ENCODE peak calls at places on chromosomes 12 and 14, in ten cellular contexts. N is astrocyte of the spinal cord, L is kidney, M is transverse colon, Z is heart left ventricle, P is spleen, G is BJ, O is WTC11, U is fibroblast of mammary gland, R is endothelial cell. E is an unnamed sample.

GRCh38 chr12:132638541-132639408 is 20.2 kb downstream of the P2RX2 start:
- DNase-seq in O (peak), L (no peak), G (peak), P (peak), M (no peak), N (peak), R (peak), U (peak), Z (no peak), E (peak)

GRCh38 chr12:24066865-24067264 is 117.4 kb upstream of the SOX5 start:
- DNase-seq in M (no peak), P (no peak), L (no peak), G (peak), N (peak), O (no peak), R (no peak), Z (no peak), U (peak), E (peak)

GRCh38 chr12:106302401-106303201 is at the start of gene TCP11L2:
- DNase-seq in U (peak), Z (peak), L (peak), R (peak), M (peak), P (peak), N (peak), O (peak), G (no peak), E (no peak)

GRCh38 chr14:46290706-46291105 is 360.9 kb downstream of the RPL10L start:
- DNase-seq in R (no peak), G (no peak), M (no peak), U (no peak), L (no peak), Z (no peak), P (no peak), O (no peak), N (no peak), E (no peak)

GRCh38 chr12:107329569-107330324 is 236.4 kb upstream of the CRY1 start:
- DNase-seq in U (peak), G (no peak), P (no peak), R (no peak), M (no peak), L (no peak), O (no peak), Z (no peak), N (peak), E (no peak)

GRCh38 chr12:23049180-23049579 is 424.2 kb downstream of the ETNK1 start:
- DNase-seq in M (no peak), N (peak), O (no peak), Z (no peak), R (no peak), P (no peak), U (peak), L (no peak), G (no peak), E (no peak)

GRCh38 chr12:66195242-66195641 is 6.2 kb downstream of the IRAK3 start:
- DNase-seq in U (no peak), M (no peak), R (no peak), L (no peak), O (no peak), Z (no peak), P (no peak), N (no peak), G (no peak), E (no peak)

GRCh38 chr12:3559601-3560294 is 68.7 kb downstream of the PRMT8 start:
- DNase-seq in L (no peak), Z (no peak), N (no peak), M (no peak), R (no peak), P (no peak), U (no peak), O (no peak), G (no peak), E (no peak)

GRCh38 chr12:1929985-1930815 is 11.7 kb upstream of the CACNA2D4 start:
- DNase-seq in U (no peak), M (no peak), N (no peak), O (no peak), P (peak), G (no peak), L (no peak), R (no peak), Z (no peak), E (no peak)

GRCh38 chr14:54610051-54610977 is 43.4 kb downstream of the SAMD4A start:
- DNase-seq in R (no peak), O (no peak), Z (no peak), P (no peak), U (peak), G (no peak), M (no peak), N (peak), L (no peak), E (no peak)

GRCh38 chr12:9872116-9872515 is 3.0 kb upstream of the CLEC2B start:
- DNase-seq in G (no peak), O (no peak), L (no peak), N (no peak), M (no peak), Z (no peak), R (no peak), U (no peak), P (no peak), E (no peak)

GRCh38 chr12:121797937-121798801 is 4.7 kb upstream of the RHOF start:
- DNase-seq in G (no peak), N (peak), R (no peak), L (peak), U (peak), P (peak), O (no peak), M (peak), Z (peak), E (no peak)

GRCh38 chr12:131830335-131831020 is 2.3 kb downstream of the MMP17 start:
- DNase-seq in L (peak), N (peak), O (peak), R (peak), M (peak), P (peak), G (no peak), U (peak), Z (peak), E (peak)

GRCh38 chr12:128813883-128814282 is 9.9 kb downstream of the SLC15A4 start:
- DNase-seq in U (peak), O (no peak), Z (no peak), G (no peak), M (no peak), R (no peak), P (no peak), N (peak), L (no peak), E (no peak)

GRCh38 chr14:52220924-52221802 is 46.3 kb upstream of the PTGDR start:
- DNase-seq in Z (no peak), M (no peak), G (no peak), O (no peak), R (no peak), N (no peak), L (no peak), P (no peak), U (no peak), E (no peak)

GRCh38 chr14:52422650-52423356 is 108.7 kb downstream of the PTGER2 start:
- DNase-seq in L (no peak), O (no peak), Z (no peak), N (no peak), R (no peak), M (no peak), U (peak), G (peak), P (no peak), E (no peak)

GRCh38 chr14:103508521-103508920 is 14.1 kb downstream of the CKB start:
- DNase-seq in G (no peak), Z (no peak), O (no peak), R (no peak), U (no peak), N (no peak), L (no peak), P (no peak), M (no peak), E (no peak)

GRCh38 chr12:52296572-52297215 is 5.4 kb upstream of the KRT81 start:
- DNase-seq in Z (no peak), O (no peak), G (no peak), N (no peak), M (no peak), L (no peak), P (peak), R (no peak), U (no peak), E (no peak)

GRCh38 chr12:49232940-49233841 is 31.7 kb upstream of the TUBA1C start:
- DNase-seq in Z (peak), N (peak), P (peak), O (peak), L (peak), G (no peak), U (peak), R (peak), M (peak), E (no peak)

GRCh38 chr12:28446031-28446430 is 255.8 kb downstream of the CCDC91 start:
- DNase-seq in M (no peak), U (no peak), G (peak), P (no peak), N (peak), R (no peak), O (no peak), L (no peak), Z (no peak), E (no peak)

GRCh38 chr14:88321692-88322504 is 1.2 kb downstream of the KCNK10 start:
- DNase-seq in P (no peak), O (no peak), Z (no peak), L (no peak), N (no peak), R (no peak), U (no peak), M (no peak), G (no peak), E (no peak)

GRCh38 chr14:53368714-53369191 is 215.6 kb upstream of the DDHD1 start:
- DNase-seq in Z (no peak), N (peak), P (no peak), L (no peak), O (no peak), G (peak), M (no peak), R (no peak), U (peak), E (peak)

GRCh38 chr14:70045715-70046535 is 142.8 kb downstream of the SLC8A3 start:
- DNase-seq in O (peak), L (peak), Z (no peak), U (peak), M (peak), R (peak), G (no peak), N (peak), P (no peak), E (no peak)

DNA sequence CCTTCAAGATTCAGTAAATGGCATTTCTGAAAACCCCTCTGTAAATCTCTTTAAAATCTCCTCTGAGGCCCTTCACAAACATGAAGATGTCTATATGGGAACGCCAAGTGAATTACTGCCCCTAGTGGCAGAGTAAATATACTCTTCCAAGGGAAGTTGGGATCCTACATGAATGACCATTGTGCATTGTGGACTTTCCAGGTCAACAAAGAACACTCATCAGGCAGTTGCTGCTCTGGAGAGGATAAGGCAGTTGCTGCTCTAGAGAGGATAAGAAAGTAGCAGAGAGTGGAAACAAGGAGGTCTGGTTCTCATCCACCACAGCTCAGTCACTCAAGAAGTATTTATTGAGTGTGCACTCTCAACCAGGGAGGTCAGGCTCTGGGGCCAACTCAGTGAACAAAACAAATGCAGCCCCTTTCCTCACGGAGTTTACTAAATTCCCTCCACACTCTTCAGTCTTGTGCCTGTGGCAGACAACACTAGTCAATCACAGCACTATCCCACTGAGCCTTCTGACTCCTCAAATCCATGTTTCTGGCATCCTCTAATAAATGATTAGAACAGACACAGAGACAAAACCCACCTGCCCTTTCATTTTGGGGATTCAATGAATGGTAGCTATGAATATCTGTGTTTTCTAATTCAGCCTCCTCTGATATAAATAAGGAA is 52.9 kb downstream of the SVOP start:
- DNase-seq in L (no peak), N (no peak), M (no peak), Z (no peak), R (no peak), P (no peak), U (peak), O (no peak), G (no peak), E (no peak)
- TF ChIP-seq CTCF in L (peak), N (peak), M (peak), Z (peak), R (peak), P (no peak), U (peak), O (peak), G (peak), E (peak)

GRCh38 chr12:31861360-31861759 is 97.9 kb upstream of the RESF1 start:
- DNase-seq in P (no peak), L (no peak), U (no peak), G (no peak), N (no peak), R (no peak), O (no peak), M (no peak), Z (no peak), E (no peak)

GRCh38 chr12:31865023-31865422 is 94.2 kb upstream of the RESF1 start:
- DNase-seq in R (no peak), G (no peak), M (no peak), U (no peak), O (no peak), P (no peak), N (no peak), L (no peak), Z (no peak), E (no peak)

GRCh38 chr12:31867292-31867691 is 91.9 kb upstream of the RESF1 start:
- DNase-seq in R (no peak), N (no peak), M (no peak), P (no peak), G (no peak), O (no peak), U (no peak), L (no peak), Z (no peak), E (no peak)

GRCh38 chr12:31868980-31869379 is 90.2 kb upstream of the RESF1 start:
- DNase-seq in Z (no peak), M (no peak), G (peak), U (peak), N (peak), O (no peak), P (no peak), R (no peak), L (no peak), E (no peak)

GRCh38 chr12:31866523-31866922 is 92.7 kb upstream of the RESF1 start:
- DNase-seq in L (no peak), U (no peak), O (no peak), Z (no peak), M (no peak), P (no peak), G (no peak), R (no peak), N (no peak), E (no peak)
- TF ChIP-seq CTCF in L (no peak), U (no peak), O (no peak), Z (no peak), M (no peak), P (no peak), G (no peak), R (no peak), N (no peak), E (no peak)

DNA sequence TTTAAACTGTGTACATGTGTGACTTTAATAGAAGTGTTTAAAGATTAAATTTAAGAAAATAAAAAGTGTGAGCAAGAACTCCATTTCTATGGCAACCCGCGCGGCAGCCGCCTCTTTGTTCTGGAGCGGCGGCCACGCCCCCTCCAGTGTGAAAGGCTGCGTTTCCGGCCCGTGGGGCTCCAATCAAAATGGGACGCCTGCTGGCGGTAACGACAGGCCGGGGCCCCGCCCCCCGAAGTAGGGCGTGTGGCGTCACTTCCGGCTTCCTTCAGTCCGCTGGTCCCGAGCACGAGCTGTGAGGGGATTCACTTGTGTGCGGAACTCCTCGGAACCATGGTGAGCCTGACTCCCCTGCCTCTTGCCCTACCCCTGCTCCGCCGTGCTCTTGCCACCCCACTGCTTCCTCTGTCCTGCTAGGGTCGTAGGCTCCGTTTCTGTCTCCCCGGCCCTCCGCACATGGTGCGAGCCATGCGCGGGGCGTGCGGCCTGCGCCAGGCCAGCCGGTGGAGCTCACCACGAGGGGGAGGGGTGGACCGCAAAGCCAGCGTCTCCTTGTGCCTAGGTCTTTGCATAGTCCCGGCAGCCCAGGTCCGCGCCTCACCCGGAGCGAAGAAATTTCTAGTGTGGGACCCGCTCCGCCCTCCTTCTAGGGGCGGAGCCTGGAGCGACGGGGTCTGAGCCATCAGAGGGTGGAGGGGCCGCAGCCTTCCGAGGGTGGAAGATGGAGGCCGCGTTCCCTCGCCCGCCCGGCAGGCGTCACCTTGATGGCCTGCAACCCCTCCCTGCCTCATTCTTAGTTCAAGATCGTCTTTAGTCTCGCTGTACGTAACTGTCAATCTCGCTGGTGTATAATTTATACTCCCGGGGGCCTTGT is at the start of gene CCT2:
- DNase-seq in Z (peak), N (peak), R (peak), U (peak), O (peak), M (peak), L (peak), P (peak), G (peak), E (peak)
- TF ChIP-seq CTCF in Z (peak), N (peak), R (peak), U (peak), O (no peak), M (peak), L (peak), P (peak), G (peak), E (peak)

GRCh38 chr12:90404071-90404470 is 550.9 kb downstream of the CCER1 start:
- DNase-seq in M (no peak), O (no peak), Z (no peak), P (no peak), G (no peak), L (no peak), N (no peak), R (no peak), U (no peak), E (no peak)

GRCh38 chr12:90410962-90411361 is 544.0 kb downstream of the CCER1 start:
- DNase-seq in M (no peak), O (no peak), G (no peak), U (no peak), P (peak), N (no peak), L (peak), R (no peak), Z (peak), E (no peak)

DNA sequence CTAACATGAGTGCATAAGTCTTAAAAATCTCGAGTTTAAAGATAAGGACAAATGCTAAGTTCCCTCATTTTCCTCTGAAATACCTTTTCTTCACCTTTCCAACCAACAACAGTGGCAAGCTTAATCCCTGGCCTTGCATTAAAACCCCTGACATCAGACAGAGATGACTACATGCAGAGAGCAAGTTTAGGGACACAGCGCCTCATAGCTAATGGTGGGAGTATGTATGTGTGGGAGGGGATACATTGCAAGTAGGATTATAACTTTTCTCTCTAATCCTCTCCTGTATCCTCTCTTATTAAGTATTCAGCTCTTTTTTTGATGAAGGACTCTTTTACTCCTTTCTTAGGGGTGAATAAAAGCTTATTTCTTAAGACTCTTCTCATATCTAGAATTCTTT is 547.1 kb downstream of the CCER1 start:
- DNase-seq in L (no peak), M (no peak), P (no peak), R (no peak), N (no peak), O (no peak), U (peak), G (no peak), Z (no peak), E (no peak)
- TF ChIP-seq CTCF in L (no peak), M (no peak), P (no peak), R (no peak), N (no peak), O (no peak), U (no peak), G (no peak), Z (no peak), E (no peak)

E was measured in AG09309.